ENCODE peak calls at places on chromosomes 11 and 22, in nine cellular contexts. F, H, E, W, R, K, B, A and J are unnamed samples.

GRCh38 chr11:114496915-114497314 is 57.6 kb downstream of the REXO2 start:
- DNase-seq in F (no peak), H (no peak), E (no peak), W (no peak), R (no peak), K (no peak), B (no peak), A (peak), J (no peak)

GRCh38 chr22:49973018-49973965 is 12.7 kb downstream of the PIM3 start:
- DNase-seq in F (no peak), H (no peak), E (no peak), W (no peak), R (no peak), K (no peak), B (no peak), A (peak), J (no peak)

GRCh38 chr11:19258651-19259230 is 18.0 kb upstream of the E2F8 start:
- DNase-seq in F (no peak), H (no peak), E (no peak), W (no peak), R (no peak), K (no peak), B (no peak), A (no peak), J (no peak)

GRCh38 chr22:25987948-25988347 is 181.3 kb upstream of the SEZ6L start:
- DNase-seq in F (peak), H (peak), E (no peak), W (no peak), R (no peak), K (no peak), B (no peak), A (no peak), J (no peak)

GRCh38 chr22:45239378-45240136 is 1.1 kb downstream of the KIAA0930 start:
- DNase-seq in F (peak), H (no peak), E (no peak), W (no peak), R (no peak), K (no peak), B (no peak), A (no peak), J (no peak)

GRCh38 chr11:111299111-111300026 is 1.0 kb downstream of the POU2AF3 start:
- DNase-seq in F (no peak), H (peak), E (no peak), W (peak), R (peak), K (peak), B (peak), A (peak), J (peak)

GRCh38 chr11:95341246-95341645 is 110.2 kb upstream of the SESN3 start:
- DNase-seq in F (no peak), H (no peak), E (no peak), W (no peak), R (peak), K (no peak), B (no peak), A (no peak), J (no peak)

GRCh38 chr11:87602776-87603175 is 565.0 kb downstream of the TMEM135 start:
- DNase-seq in F (no peak), H (no peak), E (no peak), W (no peak), R (no peak), K (no peak), B (no peak), A (no peak), J (no peak)

GRCh38 chr11:70498976-70499801 is 100.9 kb downstream of the CTTN start:
- DNase-seq in F (no peak), H (no peak), E (no peak), W (no peak), R (no peak), K (no peak), B (no peak), A (no peak), J (no peak)

GRCh38 chr11:133082453-133082781 is 449.9 kb downstream of the OPCML start:
- DNase-seq in F (no peak), H (no peak), E (no peak), W (peak), R (peak), K (no peak), B (no peak), A (peak), J (peak)

GRCh38 chr11:82791779-82792178 is 58.1 kb upstream of the FAM181B start:
- DNase-seq in F (no peak), H (no peak), E (no peak), W (no peak), R (no peak), K (no peak), B (no peak), A (no peak), J (no peak)

GRCh38 chr11:19753451-19754041 is 40.9 kb downstream of the NAV2 start:
- DNase-seq in F (no peak), H (no peak), E (no peak), W (no peak), R (no peak), K (no peak), B (no peak), A (peak), J (no peak)

GRCh38 chr11:12287374-12288211 is 89.8 kb upstream of the PARVA start:
- DNase-seq in F (peak), H (no peak), E (no peak), W (no peak), R (peak), K (peak), B (peak), A (peak), J (peak)

GRCh38 chr11:76291576-76292526 is 85.5 kb upstream of the WNT11 start:
- DNase-seq in F (no peak), H (no peak), E (no peak), W (no peak), R (no peak), K (peak), B (no peak), A (no peak), J (no peak)

GRCh38 chr11:100403817-100404216 is 283.3 kb upstream of the ARHGAP42 start:
- DNase-seq in F (no peak), H (no peak), E (no peak), W (no peak), R (no peak), K (peak), B (no peak), A (peak), J (peak)

GRCh38 chr11:95563173-95563572 is 226.4 kb downstream of the FAM76B start:
- DNase-seq in F (no peak), H (no peak), E (no peak), W (no peak), R (no peak), K (no peak), B (no peak), A (peak), J (no peak)

GRCh38 chr11:112277937-112278336 is 17.3 kb upstream of the PLET1 start:
- DNase-seq in F (no peak), H (no peak), E (no peak), W (no peak), R (no peak), K (no peak), B (no peak), A (peak), J (peak)

GRCh38 chr22:44583076-44583760 is 85.2 kb upstream of the RTL6 start:
- DNase-seq in F (no peak), H (no peak), E (no peak), W (peak), R (peak), K (no peak), B (peak), A (peak), J (peak)

GRCh38 chr11:12358302-12359188 is 18.8 kb upstream of the PARVA start:
- DNase-seq in F (no peak), H (no peak), E (no peak), W (no peak), R (no peak), K (no peak), B (no peak), A (no peak), J (no peak)

GRCh38 chr11:105799728-105800462 is 190.0 kb downstream of the GRIA4 start:
- DNase-seq in F (no peak), H (no peak), E (no peak), W (no peak), R (no peak), K (no peak), B (no peak), A (peak), J (no peak)

GRCh38 chr11:66848671-66849500 is 5.6 kb downstream of the RCE1 start:
- DNase-seq in F (no peak), H (no peak), E (no peak), W (peak), R (peak), K (no peak), B (no peak), A (no peak), J (peak)

GRCh38 chr11:2305862-2306823 is 4.3 kb downstream of the TSPAN32 start:
- DNase-seq in F (no peak), H (no peak), E (no peak), W (peak), R (peak), K (peak), B (no peak), A (peak), J (no peak)

GRCh38 chr11:63012450-63013238 is 3.0 kb downstream of the SLC22A8 start:
- DNase-seq in F (no peak), H (no peak), E (no peak), W (no peak), R (no peak), K (no peak), B (no peak), A (no peak), J (no peak)

GRCh38 chr11:71946144-71946571 is 17.3 kb downstream of the RNF121 start:
- DNase-seq in F (no peak), H (no peak), E (no peak), W (no peak), R (no peak), K (peak), B (peak), A (peak), J (no peak)

GRCh38 chr11:61082161-61082870 is 20.0 kb upstream of the CD5 start:
- DNase-seq in F (no peak), H (no peak), E (no peak), W (no peak), R (no peak), K (peak), B (no peak), A (no peak), J (no peak)

GRCh38 chr11:73322111-73322985 is 14.3 kb downstream of the ARHGEF17 start:
- DNase-seq in F (peak), H (no peak), E (no peak), W (no peak), R (peak), K (peak), B (no peak), A (peak), J (no peak)

GRCh38 chr22:21074092-21074715 is 28.5 kb downstream of the LRRC74B start:
- DNase-seq in F (peak), H (no peak), E (no peak), W (no peak), R (no peak), K (peak), B (peak), A (peak), J (no peak)

GRCh38 chr11:45092901-45093760 is 53.3 kb upstream of the PRDM11 start:
- DNase-seq in F (peak), H (peak), E (no peak), W (no peak), R (peak), K (peak), B (no peak), A (peak), J (no peak)

GRCh38 chr11:66856496-66857233 is at the start of gene LRFN4:
- DNase-seq in F (peak), H (no peak), E (no peak), W (peak), R (no peak), K (no peak), B (peak), A (peak), J (peak)